ENCODE peak calls at places on chromosomes 2 and 18, in four cellular contexts. E, K, M and S are unnamed samples.

GRCh38 chr2:176931588-176932563 is 280.7 kb upstream of the HNRNPA3 start:
- DNase-seq in K (no peak), E (peak; percentile 3), M (no peak), S (no peak)

GRCh38 chr2:227703280-227703732 is 14.5 kb downstream of the SLC19A3 start:
- DNase-seq in K (no peak), M (no peak), E (no peak), S (no peak)

GRCh38 chr2:111930875-111931274 is 32.5 kb downstream of the MERTK start:
- DNase-seq in E (no peak), K (no peak), M (no peak), S (no peak)

GRCh38 chr18:51666717-51667320 is 469.3 kb upstream of the MEX3C start:
- DNase-seq in E (peak; percentile 79), M (peak; percentile 76), K (no peak), S (peak; percentile 64)

GRCh38 chr18:26279428-26279827 is 53.2 kb downstream of the TAF4B start:
- DNase-seq in M (no peak), K (no peak), E (no peak), S (no peak)

GRCh38 chr2:84495539-84496146 is 20.7 kb upstream of the DNAH6 start:
- DNase-seq in M (no peak), E (peak; percentile 33), K (no peak), S (no peak)

GRCh38 chr2:85706604-85707296 is 12.6 kb downstream of the GNLY start:
- DNase-seq in E (no peak), K (no peak), M (no peak), S (no peak)

GRCh38 chr2:240832205-240832727 is 12.2 kb upstream of the KIF1A start:
- DNase-seq in E (peak; percentile 83), K (peak; percentile 95), M (peak; percentile 94), S (peak; percentile 94)

GRCh38 chr2:85445316-85446295 is 27.1 kb downstream of the SH2D6 start:
- DNase-seq in K (no peak), E (peak; percentile 47), M (no peak), S (no peak)

GRCh38 chr18:70453058-70453775 is 164.4 kb downstream of the SOCS6 start:
- DNase-seq in M (no peak), K (no peak), E (no peak), S (no peak)

GRCh38 chr2:17166506-17166905 is 351.7 kb downstream of the RAD51AP2 start:
- DNase-seq in E (no peak), K (no peak), M (no peak), S (no peak)

GRCh38 chr2:176281267-176281666 is 12.0 kb downstream of the MTX2 start:
- DNase-seq in M (no peak), E (no peak), K (no peak), S (no peak)

GRCh38 chr2:28129955-28130695 is 239.6 kb downstream of the BABAM2 start:
- DNase-seq in M (no peak), K (no peak), E (no peak), S (no peak)

GRCh38 chr2:218999881-219000568 is 6.8 kb upstream of the CRYBA2 start:
- DNase-seq in E (peak; percentile 73), M (no peak), K (no peak), S (no peak)

GRCh38 chr2:68167186-68167585 is 9.5 kb downstream of the PNO1 start:
- DNase-seq in E (no peak), M (no peak), K (no peak), S (no peak)

GRCh38 chr2:17388790-17389189 is 129.4 kb downstream of the RAD51AP2 start:
- DNase-seq in M (no peak), K (no peak), E (no peak), S (no peak)

GRCh38 chr2:45898819-45899218 is 247.3 kb downstream of the PRKCE start:
- DNase-seq in M (no peak), E (no peak), K (no peak), S (no peak)

GRCh38 chr2:128595763-128596452 is 277.2 kb upstream of the HS6ST1 start:
- DNase-seq in K (no peak), M (peak; percentile 24), E (no peak), S (peak; percentile 47)

GRCh38 chr2:205586626-205587025 is 95.7 kb upstream of the NRP2 start:
- DNase-seq in K (no peak), M (no peak), E (no peak), S (no peak)

GRCh38 chr18:74831571-74832250 is 234.0 kb downstream of the ZNF407 start:
- DNase-seq in K (no peak), M (no peak), E (no peak), S (no peak)

GRCh38 chr2:18505703-18506341 is 54.6 kb downstream of the RDH14 start:
- DNase-seq in K (no peak), M (no peak), E (no peak), S (no peak)

GRCh38 chr2:205769494-205769848 is 87.2 kb downstream of the NRP2 start:
- DNase-seq in M (no peak), E (no peak), K (no peak), S (no peak)

GRCh38 chr2:234425923-234426603 is 70.8 kb downstream of the ARL4C start:
- DNase-seq in K (peak; percentile 24), M (no peak), E (no peak), S (no peak)

GRCh38 chr18:3510024-3510423 is 60.1 kb downstream of the TGIF1 start:
- DNase-seq in M (no peak), E (no peak), K (no peak), S (no peak)

GRCh38 chr2:27914046-27914792 is 23.7 kb downstream of the BABAM2 start:
- DNase-seq in M (no peak), E (no peak), K (no peak), S (no peak)

GRCh38 chr2:21754164-21754788 is 630.5 kb downstream of the TDRD15 start:
- DNase-seq in E (no peak), M (no peak), K (no peak), S (no peak)

GRCh38 chr2:85389139-85389538 is 21.0 kb downstream of the CAPG start:
- DNase-seq in M (no peak), E (no peak), K (no peak), S (peak; percentile 23)

GRCh38 chr18:70334728-70335329 is 46.0 kb downstream of the SOCS6 start:
- DNase-seq in M (no peak), K (no peak), E (no peak), S (no peak)

GRCh38 chr2:102436284-102436683 is 13.3 kb downstream of the IL18RAP start:
- DNase-seq in E (no peak), M (no peak), K (no peak), S (no peak)

GRCh38 chr18:24273596-24273995 is 124.0 kb downstream of the OSBPL1A start:
- DNase-seq in E (no peak), K (no peak), M (no peak), S (no peak)

GRCh38 chr2:10721344-10722251 is at the start of gene ATP6V1C2:
- DNase-seq in E (no peak), K (no peak), M (no peak), S (no peak)

GRCh38 chr2:147862859-147863516 is 18.2 kb downstream of the ACVR2A start:
- DNase-seq in E (no peak), K (no peak), M (no peak), S (no peak)

GRCh38 chr18:67261931-67262552 is 254.5 kb downstream of the DSEL start:
- DNase-seq in M (no peak), K (no peak), E (no peak), S (no peak)

GRCh38 chr2:164910091-164910899 is 45.0 kb downstream of the SLC38A11 start:
- DNase-seq in M (no peak), K (no peak), E (no peak), S (no peak)

GRCh38 chr2:16175247-16175825 is 235.0 kb downstream of the MYCN start:
- DNase-seq in M (no peak), K (no peak), E (no peak), S (no peak)

GRCh38 chr2:61151434-61151833 is 10.6 kb upstream of the C2orf74 start:
- DNase-seq in E (no peak), K (no peak), M (peak; percentile 31), S (no peak)

GRCh38 chr2:167253025-167253424 is 364.7 kb downstream of the XIRP2 start:
- DNase-seq in K (no peak), M (no peak), E (no peak), S (no peak)